ENCODE peak calls at places on chromosomes 7 and 10, in five cellular contexts. One of them, this sample, is unnamed.

GRCh38 chr7:1536768-1537630 is 6.5 kb downstream of the MAFK start:
- DNase-seq in dorsolateral prefrontal cortex: peak; percentile 74
- DNase-seq in esophagus squamous epithelium: no peak
- DNase-seq in brain microvascular endothelial cell: peak; percentile 99
- DNase-seq in IMR-90: peak; percentile 99
- DNase-seq in this sample: peak; percentile 87

GRCh38 chr7:47792521-47793121 is 155.6 kb downstream of the PKD1L1 start:
- DNase-seq in IMR-90: no peak
- DNase-seq in esophagus squamous epithelium: no peak
- DNase-seq in dorsolateral prefrontal cortex: no peak
- DNase-seq in brain microvascular endothelial cell: peak; percentile 28
- DNase-seq in this sample: no peak

GRCh38 chr7:102318482-102318971 is 31.9 kb downstream of the SH2B2 start:
- DNase-seq in dorsolateral prefrontal cortex: no peak
- DNase-seq in esophagus squamous epithelium: no peak
- DNase-seq in IMR-90: peak; percentile 46
- DNase-seq in brain microvascular endothelial cell: no peak
- DNase-seq in this sample: no peak

GRCh38 chr10:95404460-95404858 is 113.7 kb upstream of the PDLIM1 start:
- DNase-seq in IMR-90: no peak
- DNase-seq in brain microvascular endothelial cell: no peak
- DNase-seq in esophagus squamous epithelium: no peak
- DNase-seq in dorsolateral prefrontal cortex: no peak
- DNase-seq in this sample: no peak

GRCh38 chr7:100586266-100587025 is at the start of gene FBXO24:
- DNase-seq in brain microvascular endothelial cell: peak; percentile 100
- DNase-seq in IMR-90: peak; percentile 100
- DNase-seq in esophagus squamous epithelium: peak; percentile 98
- DNase-seq in dorsolateral prefrontal cortex: peak; percentile 100
- DNase-seq in this sample: peak; percentile 100

GRCh38 chr7:96310106-96310505 is 11.8 kb downstream of the SLC25A13 start:
- DNase-seq in dorsolateral prefrontal cortex: no peak
- DNase-seq in brain microvascular endothelial cell: no peak
- DNase-seq in IMR-90: no peak
- DNase-seq in esophagus squamous epithelium: no peak
- DNase-seq in this sample: no peak

GRCh38 chr7:150685219-150686029 is at the start of gene GIMAP2:
- DNase-seq in brain microvascular endothelial cell: no peak
- DNase-seq in IMR-90: no peak
- DNase-seq in esophagus squamous epithelium: no peak
- DNase-seq in dorsolateral prefrontal cortex: no peak
- DNase-seq in this sample: no peak

GRCh38 chr10:33365871-33366411 is 31.5 kb upstream of the NRP1 start:
- DNase-seq in brain microvascular endothelial cell: peak; percentile 93
- DNase-seq in dorsolateral prefrontal cortex: no peak
- DNase-seq in IMR-90: peak; percentile 98
- DNase-seq in esophagus squamous epithelium: no peak
- DNase-seq in this sample: no peak

GRCh38 chr7:133165001-133165400 is 83.1 kb upstream of the CHCHD3 start:
- DNase-seq in brain microvascular endothelial cell: no peak
- DNase-seq in esophagus squamous epithelium: no peak
- DNase-seq in dorsolateral prefrontal cortex: no peak
- DNase-seq in IMR-90: no peak
- DNase-seq in this sample: no peak

GRCh38 chr10:71427246-71427645 is 30.5 kb downstream of the CDH23 start:
- DNase-seq in IMR-90: no peak
- DNase-seq in brain microvascular endothelial cell: no peak
- DNase-seq in esophagus squamous epithelium: no peak
- DNase-seq in dorsolateral prefrontal cortex: no peak
- DNase-seq in this sample: peak; percentile 9

GRCh38 chr7:138848056-138848975 is 50.3 kb upstream of the ATP6V0A4 start:
- DNase-seq in IMR-90: peak; percentile 57
- DNase-seq in brain microvascular endothelial cell: no peak
- DNase-seq in dorsolateral prefrontal cortex: no peak
- DNase-seq in esophagus squamous epithelium: no peak
- DNase-seq in this sample: no peak

GRCh38 chr7:75563171-75563570 is 71.1 kb downstream of the SPDYE5 start:
- DNase-seq in brain microvascular endothelial cell: no peak
- DNase-seq in esophagus squamous epithelium: no peak
- DNase-seq in dorsolateral prefrontal cortex: no peak
- DNase-seq in IMR-90: no peak
- DNase-seq in this sample: no peak

GRCh38 chr10:31153692-31154091 is 122.0 kb upstream of the ZNF438 start:
- DNase-seq in IMR-90: no peak
- DNase-seq in esophagus squamous epithelium: no peak
- DNase-seq in dorsolateral prefrontal cortex: no peak
- DNase-seq in brain microvascular endothelial cell: no peak
- DNase-seq in this sample: no peak

GRCh38 chr7:67809586-67809985 is 813.0 kb downstream of the TYW1 start:
- DNase-seq in brain microvascular endothelial cell: no peak
- DNase-seq in dorsolateral prefrontal cortex: no peak
- DNase-seq in IMR-90: no peak
- DNase-seq in esophagus squamous epithelium: no peak
- DNase-seq in this sample: no peak

GRCh38 chr10:86284355-86285105 is 82.1 kb downstream of the GRID1 start:
- DNase-seq in esophagus squamous epithelium: no peak
- DNase-seq in brain microvascular endothelial cell: no peak
- DNase-seq in dorsolateral prefrontal cortex: no peak
- DNase-seq in IMR-90: no peak
- DNase-seq in this sample: no peak

GRCh38 chr10:44958196-44958896 is 1.3 kb upstream of the RASSF4 start:
- DNase-seq in dorsolateral prefrontal cortex: no peak
- DNase-seq in IMR-90: peak; percentile 70
- DNase-seq in brain microvascular endothelial cell: peak; percentile 78
- DNase-seq in esophagus squamous epithelium: no peak
- DNase-seq in this sample: no peak

GRCh38 chr10:112774808-112775207 is 175.2 kb upstream of the TCF7L2 start:
- DNase-seq in IMR-90: no peak
- DNase-seq in dorsolateral prefrontal cortex: peak; percentile 47
- DNase-seq in brain microvascular endothelial cell: no peak
- DNase-seq in esophagus squamous epithelium: no peak
- DNase-seq in this sample: no peak

GRCh38 chr10:90440870-90441269 is 417.0 kb downstream of the HTR7 start:
- DNase-seq in IMR-90: no peak
- DNase-seq in esophagus squamous epithelium: no peak
- DNase-seq in brain microvascular endothelial cell: no peak
- DNase-seq in dorsolateral prefrontal cortex: no peak
- DNase-seq in this sample: no peak

GRCh38 chr7:95716357-95717122 is 55.8 kb upstream of the DYNC1I1 start:
- DNase-seq in esophagus squamous epithelium: no peak
- DNase-seq in dorsolateral prefrontal cortex: no peak
- DNase-seq in brain microvascular endothelial cell: no peak
- DNase-seq in IMR-90: no peak
- DNase-seq in this sample: no peak

GRCh38 chr7:63045575-63045974 is 953.1 kb upstream of the ZNF722 start:
- DNase-seq in IMR-90: no peak
- DNase-seq in dorsolateral prefrontal cortex: no peak
- DNase-seq in brain microvascular endothelial cell: no peak
- DNase-seq in esophagus squamous epithelium: no peak
- DNase-seq in this sample: no peak

GRCh38 chr10:114724707-114725106 is 66.6 kb upstream of the ABLIM1 start:
- DNase-seq in dorsolateral prefrontal cortex: no peak
- DNase-seq in brain microvascular endothelial cell: no peak
- DNase-seq in esophagus squamous epithelium: no peak
- DNase-seq in IMR-90: no peak
- DNase-seq in this sample: no peak

GRCh38 chr10:3745582-3745981 is 39.4 kb downstream of the KLF6 start:
- DNase-seq in IMR-90: no peak
- DNase-seq in brain microvascular endothelial cell: no peak
- DNase-seq in esophagus squamous epithelium: no peak
- DNase-seq in dorsolateral prefrontal cortex: no peak
- DNase-seq in this sample: no peak

GRCh38 chr7:98785929-98786571 is 83.8 kb downstream of the TMEM130 start:
- DNase-seq in IMR-90: no peak
- DNase-seq in brain microvascular endothelial cell: no peak
- DNase-seq in esophagus squamous epithelium: no peak
- DNase-seq in dorsolateral prefrontal cortex: no peak
- DNase-seq in this sample: no peak
- H3K27ac ChIP-seq in IMR-90: no peak overlapping the region
- H3K27ac ChIP-seq in brain microvascular endothelial cell: no peak overlapping the region
- H3K27ac ChIP-seq in esophagus squamous epithelium: no peak overlapping the region
- H3K27ac ChIP-seq in dorsolateral prefrontal cortex: no peak overlapping the region
- H3K27ac ChIP-seq in this sample: no peak overlapping the region

GRCh38 chr7:128941323-128941890 is 3.7 kb downstream of the IRF5 start:
- DNase-seq in brain microvascular endothelial cell: no peak
- DNase-seq in esophagus squamous epithelium: no peak
- DNase-seq in dorsolateral prefrontal cortex: no peak
- DNase-seq in IMR-90: no peak
- DNase-seq in this sample: no peak
- H3K4me3 ChIP-seq in brain microvascular endothelial cell: no peak overlapping the region
- H3K4me3 ChIP-seq in esophagus squamous epithelium: no peak overlapping the region
- H3K4me3 ChIP-seq in dorsolateral prefrontal cortex: no peak overlapping the region
- H3K4me3 ChIP-seq in IMR-90: no peak overlapping the region
- H3K4me3 ChIP-seq in this sample: no peak overlapping the region

DNA sequence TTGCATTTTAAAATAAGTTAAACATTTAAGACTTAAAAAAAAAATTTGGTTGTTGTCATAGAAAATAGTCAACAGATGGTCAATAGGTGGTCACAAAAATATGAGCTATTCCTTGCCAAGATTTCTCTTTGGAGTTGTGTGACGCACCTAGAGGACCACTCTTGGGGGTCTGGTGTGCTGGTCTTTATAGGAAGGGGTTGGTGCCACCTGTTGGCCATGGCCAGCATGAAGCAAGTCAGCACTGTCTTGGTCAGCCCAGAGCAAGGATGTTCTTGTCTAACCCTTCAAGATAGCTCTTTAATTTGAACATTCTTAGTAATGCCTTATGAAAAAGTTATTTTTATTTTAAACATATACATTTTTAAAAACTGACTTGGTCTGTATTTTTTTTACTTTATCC is 267.9 kb upstream of the CNTNAP2 start:
- DNase-seq in esophagus squamous epithelium: no peak
- DNase-seq in brain microvascular endothelial cell: no peak
- DNase-seq in IMR-90: no peak
- DNase-seq in dorsolateral prefrontal cortex: no peak
- DNase-seq in this sample: no peak
- H3K27ac ChIP-seq in esophagus squamous epithelium: no peak overlapping the region
- H3K27ac ChIP-seq in brain microvascular endothelial cell: no peak overlapping the region
- H3K27ac ChIP-seq in IMR-90: no peak overlapping the region
- H3K27ac ChIP-seq in dorsolateral prefrontal cortex: no peak overlapping the region
- H3K27ac ChIP-seq in this sample: no peak overlapping the region

GRCh38 chr7:6725003-6725402 is 18.3 kb upstream of the ZNF12 start:
- DNase-seq in IMR-90: no peak
- DNase-seq in brain microvascular endothelial cell: no peak
- DNase-seq in esophagus squamous epithelium: no peak
- DNase-seq in dorsolateral prefrontal cortex: no peak
- DNase-seq in this sample: no peak
- H3K4me3 ChIP-seq in IMR-90: no peak overlapping the region
- H3K4me3 ChIP-seq in brain microvascular endothelial cell: no peak overlapping the region
- H3K4me3 ChIP-seq in esophagus squamous epithelium: no peak overlapping the region
- H3K4me3 ChIP-seq in dorsolateral prefrontal cortex: no peak overlapping the region
- H3K4me3 ChIP-seq in this sample: no peak overlapping the region

GRCh38 chr10:77807706-77808105 is 118.8 kb downstream of the DLG5 start:
- DNase-seq in IMR-90: no peak
- DNase-seq in esophagus squamous epithelium: no peak
- DNase-seq in dorsolateral prefrontal cortex: no peak
- DNase-seq in brain microvascular endothelial cell: no peak
- DNase-seq in this sample: no peak

GRCh38 chr10:77810446-77811335 is 115.9 kb downstream of the DLG5 start:
- DNase-seq in IMR-90: no peak
- DNase-seq in esophagus squamous epithelium: no peak
- DNase-seq in brain microvascular endothelial cell: no peak
- DNase-seq in dorsolateral prefrontal cortex: no peak
- DNase-seq in this sample: no peak

GRCh38 chr10:77811831-77812430 is 114.6 kb downstream of the DLG5 start:
- DNase-seq in brain microvascular endothelial cell: no peak
- DNase-seq in IMR-90: no peak
- DNase-seq in esophagus squamous epithelium: no peak
- DNase-seq in dorsolateral prefrontal cortex: no peak
- DNase-seq in this sample: no peak

GRCh38 chr10:77806511-77807157 is 119.9 kb downstream of the DLG5 start:
- DNase-seq in IMR-90: no peak
- DNase-seq in esophagus squamous epithelium: no peak
- DNase-seq in brain microvascular endothelial cell: no peak
- DNase-seq in dorsolateral prefrontal cortex: no peak
- DNase-seq in this sample: no peak

DNA sequence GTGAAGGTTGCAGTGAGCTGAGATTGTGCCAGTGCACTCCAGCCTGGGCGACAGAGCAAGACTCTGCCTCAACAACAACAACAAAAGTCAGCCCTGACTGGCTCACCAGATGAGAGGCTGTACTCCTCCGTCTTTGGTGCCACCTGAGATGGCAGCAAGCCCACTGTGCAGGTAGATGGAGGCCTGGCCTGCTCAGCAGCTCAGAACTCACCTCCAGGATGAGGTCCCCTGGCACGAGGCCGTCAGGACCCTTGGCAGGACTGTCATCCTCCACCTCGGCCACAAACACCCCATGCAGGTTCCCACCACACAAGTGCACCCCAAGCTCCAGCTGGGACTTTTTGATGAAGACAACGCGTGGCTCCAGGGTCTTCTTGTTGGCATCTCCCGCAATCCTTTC is 117.2 kb downstream of the DLG5 start:
- DNase-seq in brain microvascular endothelial cell: no peak
- DNase-seq in IMR-90: no peak
- DNase-seq in dorsolateral prefrontal cortex: no peak
- DNase-seq in esophagus squamous epithelium: no peak
- DNase-seq in this sample: no peak
- H3K27ac ChIP-seq in brain microvascular endothelial cell: no peak overlapping the region
- H3K27ac ChIP-seq in IMR-90: no peak overlapping the region
- H3K27ac ChIP-seq in dorsolateral prefrontal cortex: no peak overlapping the region
- H3K27ac ChIP-seq in esophagus squamous epithelium: no peak overlapping the region
- H3K27ac ChIP-seq in this sample: no peak overlapping the region

DNA sequence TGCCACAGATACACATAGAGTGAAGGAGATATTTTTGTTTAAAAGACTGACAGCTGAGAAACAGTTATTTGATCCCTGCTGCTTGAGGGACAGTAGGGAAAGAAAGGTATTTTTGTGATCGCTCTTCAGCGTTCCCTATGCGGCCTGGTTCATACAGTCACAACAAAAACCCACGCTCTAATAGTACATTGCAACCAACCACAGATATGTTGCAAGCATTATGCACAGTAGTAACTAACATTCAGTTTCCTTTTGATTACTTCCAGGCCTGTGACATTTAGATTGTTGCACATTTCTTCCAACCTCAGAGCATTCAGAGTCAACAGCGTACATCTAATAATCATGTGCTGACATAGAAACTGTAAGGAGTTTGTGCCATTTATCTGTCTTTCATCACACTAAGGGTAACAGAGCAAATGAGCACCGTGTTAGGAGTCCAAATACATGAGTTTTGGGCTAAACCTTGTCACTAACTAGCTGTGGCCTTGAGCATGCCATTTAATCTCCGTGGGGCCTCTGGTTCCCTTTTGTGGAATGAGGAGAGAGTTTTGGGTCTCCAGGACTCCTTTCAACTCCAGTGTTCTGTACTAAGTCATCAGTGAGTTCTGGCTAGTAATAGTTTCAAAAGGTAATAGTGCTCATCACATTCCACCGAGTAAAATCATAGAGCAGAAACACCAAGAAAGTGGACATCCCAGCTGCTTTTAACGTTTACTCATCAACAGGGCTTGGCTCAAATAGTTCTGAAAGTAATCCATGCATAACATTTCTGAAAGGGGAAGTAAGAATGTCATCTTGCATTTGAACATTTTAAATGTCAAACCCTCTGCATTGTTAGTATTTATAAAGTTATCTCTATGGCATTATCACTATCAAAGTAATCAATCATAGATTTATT is 99.0 kb upstream of the FZD1 start:
- DNase-seq in brain microvascular endothelial cell: peak; percentile 65
- DNase-seq in IMR-90: peak; percentile 88
- DNase-seq in dorsolateral prefrontal cortex: no peak
- DNase-seq in esophagus squamous epithelium: no peak
- DNase-seq in this sample: no peak
- H3K4me3 ChIP-seq in brain microvascular endothelial cell: no peak overlapping the region
- H3K4me3 ChIP-seq in IMR-90: no peak overlapping the region
- H3K4me3 ChIP-seq in dorsolateral prefrontal cortex: no peak overlapping the region
- H3K4me3 ChIP-seq in esophagus squamous epithelium: no peak overlapping the region
- H3K4me3 ChIP-seq in this sample: no peak overlapping the region